ENCODE peak calls at places on chromosomes 13 and 19, in six cellular contexts. L is prostate gland, N is H1, A is upper lobe of left lung, I is stomach, B is breast epithelium. R is an unnamed sample.

GRCh38 chr19:10189631-10190425 is 4.9 kb downstream of the DNMT1 start:
- DNase-seq in A (no peak), L (no peak), I (no peak), N (no peak), B (no peak), R (no peak)

GRCh38 chr19:17777840-17778620 is 16.9 kb upstream of the B3GNT3 start:
- DNase-seq in L (no peak), A (peak), I (peak), N (peak), B (peak), R (peak)

GRCh38 chr13:80716610-80717081 is 375.7 kb upstream of the SPRY2 start:
- DNase-seq in A (no peak), I (no peak), N (no peak), L (no peak), B (no peak), R (no peak)

GRCh38 chr19:48625891-48626327 is 6.6 kb downstream of the SPHK2 start:
- DNase-seq in L (no peak), I (no peak), B (no peak), N (no peak), A (no peak), R (peak)

GRCh38 chr13:20691616-20692015 is 11.9 kb upstream of the IL17D start:
- DNase-seq in A (no peak), B (no peak), I (no peak), N (no peak), L (no peak), R (no peak)

GRCh38 chr19:45467115-45467455 is 711 bp upstream of the FOSB start:
- DNase-seq in I (no peak), A (no peak), N (no peak), L (no peak), B (no peak), R (no peak)

GRCh38 chr19:49264258-49264657 is 60.7 kb downstream of the SLC6A16 start:
- DNase-seq in I (no peak), B (no peak), A (no peak), L (no peak), N (no peak), R (no peak)

GRCh38 chr19:29679598-29680210 is 14.4 kb downstream of the PLEKHF1 start:
- DNase-seq in I (no peak), A (no peak), B (no peak), L (no peak), N (no peak), R (no peak)

GRCh38 chr19:41904118-41904870 is 21.3 kb downstream of the ARHGEF1 start:
- DNase-seq in I (peak), N (no peak), B (no peak), A (peak), L (peak), R (peak)

GRCh38 chr13:72062566-72062965 is 195.6 kb upstream of the DACH1 start:
- DNase-seq in L (no peak), N (peak), B (no peak), A (peak), I (no peak), R (peak)

GRCh38 chr19:13652810-13653590 is 111.3 kb upstream of the MRI1 start:
- DNase-seq in B (no peak), L (no peak), A (no peak), I (no peak), N (no peak), R (no peak)

GRCh38 chr19:44810555-44811447 is 1.9 kb downstream of the BCAM start:
- DNase-seq in A (no peak), I (no peak), B (no peak), N (no peak), L (no peak), R (no peak)

GRCh38 chr19:56120002-56120370 is 1.1 kb downstream of the ZNF787 start:
- DNase-seq in N (no peak), I (no peak), L (no peak), A (no peak), B (no peak), R (no peak)

GRCh38 chr19:29699861-29700260 is 15.2 kb downstream of the C19orf12 start:
- DNase-seq in I (no peak), L (no peak), N (no peak), B (no peak), A (no peak), R (no peak)

GRCh38 chr19:18541992-18542935 is 1.1 kb downstream of the FKBP8 start:
- DNase-seq in N (no peak), L (no peak), A (no peak), B (no peak), I (no peak), R (no peak)

GRCh38 chr19:32642771-32643170 is 32.2 kb downstream of the ANKRD27 start:
- DNase-seq in I (no peak), L (no peak), B (no peak), N (no peak), A (no peak), R (peak)

GRCh38 chr13:83499286-83499685 is 383.0 kb downstream of the SLITRK1 start:
- DNase-seq in I (no peak), B (no peak), L (no peak), A (no peak), N (no peak), R (no peak)

GRCh38 chr13:52701728-52702480 is 37.7 kb downstream of the CNMD start:
- DNase-seq in A (no peak), I (no peak), L (no peak), N (no peak), B (no peak), R (no peak)
- TF ChIP-seq POLR2AphosphoS5 in A (no peak), I (no peak), L (no peak), N (no peak), B (no peak), R (no peak)

GRCh38 chr19:51593138-51593890 is 22.2 kb downstream of the ZNF175 start:
- DNase-seq in A (no peak), N (no peak), I (no peak), L (no peak), B (no peak), R (no peak)

GRCh38 chr19:51587264-51588191 is 16.4 kb downstream of the ZNF175 start:
- DNase-seq in L (no peak), A (no peak), N (no peak), B (no peak), I (no peak), R (no peak)

GRCh38 chr19:51592521-51592920 is 21.4 kb downstream of the ZNF175 start:
- DNase-seq in L (no peak), A (no peak), I (no peak), N (no peak), B (no peak), R (no peak)

GRCh38 chr19:51589511-51589910 is 18.4 kb downstream of the ZNF175 start:
- DNase-seq in L (no peak), B (no peak), N (no peak), I (no peak), A (no peak), R (no peak)

DNA sequence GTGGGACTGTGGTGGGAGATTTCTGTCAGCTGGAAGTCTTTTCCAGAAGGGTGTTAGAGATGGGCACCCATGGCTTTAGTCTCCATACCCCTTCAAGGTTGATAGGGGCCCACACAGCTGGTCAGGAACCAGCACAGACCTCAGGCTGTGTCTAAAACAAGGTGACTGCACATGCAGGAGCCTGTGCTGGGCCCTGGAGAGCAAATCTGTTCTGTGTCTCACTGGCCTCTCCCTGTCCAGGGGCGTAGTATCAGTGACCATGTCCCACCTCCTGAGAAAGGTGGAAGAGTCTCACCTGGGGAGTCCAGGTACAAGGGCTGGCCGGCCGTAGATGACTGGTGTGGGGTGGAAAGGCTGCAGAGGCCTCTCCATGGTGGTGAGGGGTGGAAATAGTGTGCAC is 19.4 kb downstream of the ZNF175 start:
- DNase-seq in B (no peak), I (no peak), A (no peak), L (no peak), N (no peak), R (no peak)
- H3K27ac ChIP-seq in B (no peak), I (no peak), A (no peak), L (no peak), N (no peak), R (no peak)

DNA sequence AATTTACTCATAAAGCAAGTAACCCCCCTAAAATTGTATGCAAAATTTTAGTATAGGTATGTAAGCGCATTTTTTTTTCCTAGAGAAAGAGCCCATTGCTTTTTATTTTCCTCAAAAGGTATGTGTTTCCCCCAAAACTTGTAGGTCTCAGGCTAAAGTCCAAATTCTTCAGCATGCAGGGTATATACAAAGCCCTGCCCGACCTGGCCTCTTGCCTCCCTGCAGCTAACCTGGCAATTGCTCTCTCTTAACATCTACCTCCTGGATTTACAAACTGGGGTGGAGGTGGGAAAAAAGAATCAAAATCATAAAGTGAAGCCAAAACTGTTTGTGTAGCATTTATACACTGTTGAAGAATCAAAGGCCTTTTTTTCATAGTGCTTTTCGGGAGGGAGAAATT is 107.8 kb downstream of the KCNRG start:
- DNase-seq in A (no peak), B (no peak), I (no peak), L (no peak), N (no peak), R (no peak)
- H3K4me3 ChIP-seq in A (no peak), B (peak), I (peak), L (peak), N (no peak), R (peak)

DNA sequence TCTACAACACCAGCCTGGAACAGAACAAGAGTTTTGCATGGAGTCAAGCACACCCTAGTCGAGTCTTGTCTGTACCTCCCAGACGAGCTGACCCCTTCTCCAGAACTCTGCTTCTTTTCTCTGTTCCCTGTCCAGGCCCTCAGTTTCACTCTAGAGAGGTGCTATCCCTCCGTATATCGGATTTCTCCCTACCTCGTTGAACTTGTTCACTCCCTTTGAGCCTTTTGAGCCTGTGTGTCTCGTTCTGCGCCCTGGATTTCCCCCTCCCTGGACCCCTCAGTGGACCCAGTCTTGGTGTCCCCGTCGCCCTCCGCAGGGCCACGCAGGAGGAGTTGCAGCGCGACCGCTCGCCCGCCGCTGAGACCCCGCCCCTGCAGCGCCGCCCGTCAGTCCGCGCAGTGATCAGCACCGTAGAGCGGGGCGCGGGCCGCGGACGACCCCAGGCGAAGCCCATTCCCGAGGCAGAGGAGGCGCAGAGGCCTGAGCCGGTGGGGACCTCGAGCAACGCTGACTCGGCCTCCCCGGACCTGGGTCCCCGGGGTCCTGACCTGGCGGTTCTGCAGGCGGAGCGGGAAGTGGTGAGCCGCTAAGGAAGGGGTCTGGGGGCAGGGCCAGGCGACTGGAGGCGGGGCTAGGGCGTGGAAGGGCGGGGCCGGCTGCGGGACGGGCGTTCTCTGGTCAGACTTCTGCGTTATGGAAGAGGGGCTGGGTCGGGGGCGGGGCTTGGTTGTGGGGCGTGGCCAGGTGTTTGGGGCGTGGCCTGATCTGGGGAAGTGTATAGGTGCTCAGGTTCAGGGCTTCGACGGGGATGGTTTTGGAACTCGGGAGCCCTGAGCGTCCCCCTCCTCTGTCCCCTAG is 5.5 kb downstream of the EPS8L1 start:
- DNase-seq in N (peak), I (peak), A (peak), B (peak), L (peak), R (peak)
- TF ChIP-seq POLR2AphosphoS5 in N (no peak), I (peak), A (peak), B (no peak), L (peak), R (peak)

GRCh38 chr19:1041272-1041834 is 1.4 kb downstream of the ABCA7 start:
- DNase-seq in B (no peak), I (no peak), A (no peak), L (no peak), N (no peak), R (no peak)

GRCh38 chr19:1042689-1043511 is 3.0 kb downstream of the ABCA7 start:
- DNase-seq in I (no peak), B (no peak), N (no peak), A (no peak), L (no peak), R (peak)

GRCh38 chr19:1039646-1040475 is at the start of gene ABCA7:
- DNase-seq in B (peak), A (peak), I (peak), N (peak), L (peak), R (peak)

GRCh38 chr19:1040476-1041271 is 767 bp downstream of the ABCA7 start:
- DNase-seq in I (peak), B (peak), L (peak), A (peak), N (peak), R (peak)

GRCh38 chr19:1041835-1042685 is 2.2 kb downstream of the ABCA7 start:
- DNase-seq in A (no peak), L (no peak), I (peak), N (no peak), B (no peak), R (peak)
- H3K27ac ChIP-seq in A (no peak), L (no peak), I (no peak), N (no peak), B (peak), R (peak)

R was measured in transverse colon.